ENCODE peak calls at places on chromosomes 12 and 14, in six cellular contexts. One of them, this sample, is unnamed.
A peak's percentile ranks its signal among the peaks of the same experiment; 100 is the strongest.

GRCh38 chr14:33765251-33765650 is 185.6 kb downstream of the EGLN3 start:
- DNase-seq in K562: no peak
- DNase-seq in GM12891: no peak
- DNase-seq in H1: peak; percentile 70
- DNase-seq in GM12878: no peak
- DNase-seq in HepG2: no peak
- DNase-seq in this sample: no peak

GRCh38 chr12:120540445-120540844 is 6.3 kb downstream of the RNF10 start:
- DNase-seq in K562: peak; percentile 81
- DNase-seq in GM12891: no peak
- DNase-seq in H1: no peak
- DNase-seq in GM12878: no peak
- DNase-seq in HepG2: no peak
- DNase-seq in this sample: no peak

GRCh38 chr14:70821916-70822705 is 12.8 kb upstream of the MAP3K9 start:
- DNase-seq in K562: peak; percentile 27
- DNase-seq in GM12891: peak; percentile 56
- DNase-seq in H1: peak; percentile 82
- DNase-seq in GM12878: no peak
- DNase-seq in HepG2: no peak
- DNase-seq in this sample: peak; percentile 62

GRCh38 chr12:84408936-84409335 is 503.7 kb downstream of the SLC6A15 start:
- DNase-seq in K562: no peak
- DNase-seq in GM12891: no peak
- DNase-seq in H1: no peak
- DNase-seq in GM12878: no peak
- DNase-seq in HepG2: no peak
- DNase-seq in this sample: no peak

GRCh38 chr14:77067632-77068514 is 30.2 kb upstream of the CIPC start:
- DNase-seq in K562: peak; percentile 47
- DNase-seq in GM12891: no peak
- DNase-seq in H1: peak; percentile 85
- DNase-seq in GM12878: no peak
- DNase-seq in HepG2: no peak
- DNase-seq in this sample: peak; percentile 61

GRCh38 chr14:61577506-61577931 is 117.8 kb upstream of the HIF1A start:
- DNase-seq in K562: no peak
- DNase-seq in GM12891: no peak
- DNase-seq in H1: no peak
- DNase-seq in GM12878: no peak
- DNase-seq in HepG2: no peak
- DNase-seq in this sample: no peak

GRCh38 chr14:22764382-22764781 is 2.1 kb upstream of the OXA1L start:
- DNase-seq in K562: no peak
- DNase-seq in GM12891: no peak
- DNase-seq in H1: no peak
- DNase-seq in GM12878: no peak
- DNase-seq in HepG2: no peak
- DNase-seq in this sample: no peak

GRCh38 chr12:131254374-131254773 is 300.7 kb downstream of the ADGRD1 start:
- DNase-seq in K562: no peak
- DNase-seq in GM12891: no peak
- DNase-seq in H1: no peak
- DNase-seq in GM12878: no peak
- DNase-seq in HepG2: no peak
- DNase-seq in this sample: no peak

GRCh38 chr12:124847113-124847512 is 16.6 kb downstream of the SCARB1 start:
- DNase-seq in K562: no peak
- DNase-seq in GM12891: no peak
- DNase-seq in H1: no peak
- DNase-seq in GM12878: no peak
- DNase-seq in HepG2: no peak
- DNase-seq in this sample: no peak

GRCh38 chr14:88551936-88552565 is 2.8 kb downstream of the PTPN21 start:
- DNase-seq in K562: no peak
- DNase-seq in GM12891: no peak
- DNase-seq in H1: peak; percentile 52
- DNase-seq in GM12878: no peak
- DNase-seq in HepG2: no peak
- DNase-seq in this sample: no peak

GRCh38 chr12:108424026-108424425 is 84.9 kb upstream of the CMKLR1 start:
- DNase-seq in K562: no peak
- DNase-seq in GM12891: no peak
- DNase-seq in H1: no peak
- DNase-seq in GM12878: no peak
- DNase-seq in HepG2: no peak
- DNase-seq in this sample: no peak

GRCh38 chr14:35112641-35113040 is 9.1 kb downstream of the PPP2R3C start:
- DNase-seq in K562: no peak
- DNase-seq in GM12891: no peak
- DNase-seq in H1: no peak
- DNase-seq in GM12878: no peak
- DNase-seq in HepG2: no peak
- DNase-seq in this sample: no peak

GRCh38 chr14:54223978-54224377 is 172.8 kb upstream of the CDKN3 start:
- DNase-seq in K562: no peak
- DNase-seq in GM12891: no peak
- DNase-seq in H1: no peak
- DNase-seq in GM12878: no peak
- DNase-seq in HepG2: no peak
- DNase-seq in this sample: no peak

GRCh38 chr14:54221971-54222370 is 174.8 kb upstream of the CDKN3 start:
- DNase-seq in K562: no peak
- DNase-seq in GM12891: no peak
- DNase-seq in H1: no peak
- DNase-seq in GM12878: no peak
- DNase-seq in HepG2: no peak
- DNase-seq in this sample: no peak

GRCh38 chr14:54226103-54226502 is 170.7 kb upstream of the CDKN3 start:
- DNase-seq in K562: no peak
- DNase-seq in GM12891: no peak
- DNase-seq in H1: no peak
- DNase-seq in GM12878: no peak
- DNase-seq in HepG2: no peak
- DNase-seq in this sample: no peak

GRCh38 chr14:54226558-54226957 is 170.2 kb upstream of the CDKN3 start:
- DNase-seq in K562: no peak
- DNase-seq in GM12891: no peak
- DNase-seq in H1: no peak
- DNase-seq in GM12878: no peak
- DNase-seq in HepG2: no peak
- DNase-seq in this sample: no peak

GRCh38 chr14:54225457-54225856 is 171.3 kb upstream of the CDKN3 start:
- DNase-seq in K562: no peak
- DNase-seq in GM12891: no peak
- DNase-seq in H1: no peak
- DNase-seq in GM12878: no peak
- DNase-seq in HepG2: no peak
- DNase-seq in this sample: no peak
- TF ChIP-seq TAF1 in K562: no peak
- TF ChIP-seq TAF1 in GM12891: no peak
- TF ChIP-seq TAF1 in H1: no peak
- TF ChIP-seq TAF1 in GM12878: no peak
- TF ChIP-seq TAF1 in HepG2: no peak
- TF ChIP-seq TAF1 in this sample: no peak

DNA sequence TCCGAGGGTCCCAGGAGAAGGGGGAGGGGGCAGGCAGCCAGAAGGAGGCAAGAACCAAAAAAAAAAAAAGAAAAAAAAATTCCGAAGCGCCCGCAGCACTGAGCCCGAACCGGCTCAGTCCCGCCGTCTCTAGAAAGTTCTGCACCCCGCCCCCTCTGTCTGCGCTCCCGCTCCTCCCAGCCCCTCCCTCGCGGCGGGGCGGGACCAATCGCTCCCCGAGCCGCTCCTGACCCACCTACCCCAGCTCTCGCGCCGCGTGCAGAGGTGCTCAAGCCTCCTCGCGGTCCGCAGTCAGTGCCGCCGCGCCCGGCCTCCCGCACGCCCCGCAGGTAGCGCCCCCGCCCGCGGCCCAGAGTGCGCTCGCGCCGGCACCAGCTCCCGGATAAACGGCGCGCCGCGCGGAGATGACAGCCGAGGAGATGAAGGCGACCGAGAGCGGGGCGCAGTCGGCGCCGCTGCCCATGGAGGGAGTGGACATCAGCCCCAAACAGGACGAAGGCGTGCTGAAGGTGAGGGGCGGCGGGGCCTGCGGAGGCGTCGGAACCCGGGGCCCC is at the start of gene FKBP4:
- DNase-seq in K562: peak; percentile 91
- DNase-seq in GM12891: peak; percentile 96
- DNase-seq in H1: peak; percentile 89
- DNase-seq in GM12878: no peak
- DNase-seq in HepG2: peak; percentile 55
- DNase-seq in this sample: peak; percentile 94
- TF ChIP-seq POLR2A in K562: peak; percentile 62
- TF ChIP-seq POLR2A in GM12891: no peak
- TF ChIP-seq POLR2A in H1: peak; percentile 38
- TF ChIP-seq POLR2A in GM12878: peak; percentile 89
- TF ChIP-seq POLR2A in HepG2: peak; percentile 37
- TF ChIP-seq POLR2A in this sample: peak; percentile 63

GRCh38 chr12:10968765-10969456 is 17.8 kb downstream of the TAS2R50 start:
- DNase-seq in K562: no peak
- DNase-seq in GM12891: no peak
- DNase-seq in H1: no peak
- DNase-seq in GM12878: no peak
- DNase-seq in HepG2: no peak
- DNase-seq in this sample: no peak
- TF ChIP-seq TAF1 in K562: no peak
- TF ChIP-seq TAF1 in GM12891: no peak
- TF ChIP-seq TAF1 in H1: no peak
- TF ChIP-seq TAF1 in GM12878: no peak
- TF ChIP-seq TAF1 in HepG2: no peak
- TF ChIP-seq TAF1 in this sample: no peak

DNA sequence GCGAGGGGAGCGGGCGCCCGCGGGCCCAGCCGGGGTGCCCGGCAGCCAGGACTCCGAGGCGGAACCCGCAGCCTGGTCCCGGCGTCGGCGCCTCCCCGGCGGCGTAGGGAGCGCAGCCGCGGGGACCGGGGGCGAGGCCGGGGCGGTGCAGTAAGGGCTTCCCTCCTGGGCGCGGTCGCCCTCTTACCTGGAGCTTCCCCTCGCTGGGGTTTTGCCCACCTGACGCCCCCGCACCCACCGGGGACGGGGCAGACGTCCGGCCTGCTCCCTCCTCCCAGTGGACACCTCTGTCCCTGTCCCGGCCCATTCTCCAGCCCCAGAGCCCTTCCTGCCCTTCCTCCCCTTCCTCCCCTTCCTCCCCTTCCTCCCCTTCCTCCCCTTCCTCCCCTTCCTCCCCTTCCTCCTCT is 413 bp upstream of the TUBA1C start:
- DNase-seq in K562: peak; percentile 76
- DNase-seq in GM12891: peak; percentile 64
- DNase-seq in H1: no peak
- DNase-seq in GM12878: no peak
- DNase-seq in HepG2: no peak
- DNase-seq in this sample: peak; percentile 52
- TF ChIP-seq POLR2A in K562: no peak
- TF ChIP-seq POLR2A in GM12891: no peak
- TF ChIP-seq POLR2A in H1: no peak
- TF ChIP-seq POLR2A in GM12878: no peak
- TF ChIP-seq POLR2A in HepG2: no peak
- TF ChIP-seq POLR2A in this sample: no peak

GRCh38 chr12:76003263-76003640 is 28.3 kb downstream of the PHLDA1 start:
- DNase-seq in K562: no peak
- DNase-seq in GM12891: no peak
- DNase-seq in H1: no peak
- DNase-seq in GM12878: no peak
- DNase-seq in HepG2: no peak
- DNase-seq in this sample: no peak
- TF ChIP-seq TAF1 in K562: no peak
- TF ChIP-seq TAF1 in GM12891: no peak
- TF ChIP-seq TAF1 in H1: no peak
- TF ChIP-seq TAF1 in GM12878: no peak
- TF ChIP-seq TAF1 in HepG2: no peak
- TF ChIP-seq TAF1 in this sample: no peak

GRCh38 chr14:54427914-54428313 is 13.3 kb downstream of the CNIH1 start:
- DNase-seq in K562: no peak
- DNase-seq in GM12891: no peak
- DNase-seq in H1: no peak
- DNase-seq in GM12878: no peak
- DNase-seq in HepG2: no peak
- DNase-seq in this sample: no peak

GRCh38 chr14:54424479-54424901 is 16.7 kb downstream of the CNIH1 start:
- DNase-seq in K562: no peak
- DNase-seq in GM12891: no peak
- DNase-seq in H1: no peak
- DNase-seq in GM12878: no peak
- DNase-seq in HepG2: peak; percentile 91
- DNase-seq in this sample: no peak

GRCh38 chr14:54425068-54425467 is 16.1 kb downstream of the CNIH1 start:
- DNase-seq in K562: no peak
- DNase-seq in GM12891: no peak
- DNase-seq in H1: no peak
- DNase-seq in GM12878: no peak
- DNase-seq in HepG2: no peak
- DNase-seq in this sample: no peak

GRCh38 chr14:54423991-54424390 is 17.2 kb downstream of the CNIH1 start:
- DNase-seq in K562: no peak
- DNase-seq in GM12891: no peak
- DNase-seq in H1: no peak
- DNase-seq in GM12878: no peak
- DNase-seq in HepG2: no peak
- DNase-seq in this sample: no peak

GRCh38 chr14:54425537-54426274 is 15.5 kb downstream of the CNIH1 start:
- DNase-seq in K562: no peak
- DNase-seq in GM12891: no peak
- DNase-seq in H1: no peak
- DNase-seq in GM12878: no peak
- DNase-seq in HepG2: no peak
- DNase-seq in this sample: no peak
- TF ChIP-seq POLR2A in K562: no peak
- TF ChIP-seq POLR2A in GM12891: no peak
- TF ChIP-seq POLR2A in H1: no peak
- TF ChIP-seq POLR2A in GM12878: no peak
- TF ChIP-seq POLR2A in HepG2: no peak
- TF ChIP-seq POLR2A in this sample: peak; percentile 20